ENCODE peak calls at places on chromosomes 2 and 18, in five cellular contexts. H is lung, M is mammary epithelial cell, Y is brain microvascular endothelial cell, D is psoas muscle. V is an unnamed sample.

GRCh38 chr2:141109633-141110032 is 1021.2 kb downstream of the LRP1B start:
- DNase-seq in H (no peak), M (no peak), Y (no peak), D (no peak), V (no peak)

GRCh38 chr2:207258191-207258991 is 92.6 kb upstream of the KLF7 start:
- DNase-seq in H (peak; percentile 63), M (peak; percentile 54), Y (peak; percentile 97), D (peak; percentile 69), V (peak; percentile 97)

GRCh38 chr2:147549054-147549453 is 295.8 kb upstream of the ACVR2A start:
- DNase-seq in H (no peak), M (no peak), Y (no peak), D (no peak), V (no peak)

GRCh38 chr2:10079931-10080535 is at the start of gene CYS1:
- DNase-seq in H (no peak), M (no peak), Y (no peak), D (no peak), V (no peak)

GRCh38 chr2:149001496-149001895 is 37.0 kb upstream of the LYPD6B start:
- DNase-seq in H (no peak), M (no peak), Y (no peak), D (no peak), V (no peak)

GRCh38 chr2:232300894-232301387 is 77.6 kb upstream of the ALPP start:
- DNase-seq in H (no peak), M (no peak), Y (peak; percentile 72), D (no peak), V (peak; percentile 12)

GRCh38 chr2:109080109-109080508 is 48.9 kb upstream of the SH3RF3 start:
- DNase-seq in H (no peak), M (no peak), Y (no peak), D (no peak), V (no peak)

GRCh38 chr2:769771-770170 is 92.6 kb upstream of the TMEM18 start:
- DNase-seq in H (no peak), M (no peak), Y (peak; percentile 22), D (no peak), V (no peak)

GRCh38 chr2:71800106-71800809 is 346.9 kb downstream of the DYSF start:
- DNase-seq in H (no peak), M (no peak), Y (no peak), D (no peak), V (no peak)

GRCh38 chr2:85216927-85217326 is 83.7 kb downstream of the TCF7L1 start:
- DNase-seq in H (no peak), M (peak; percentile 51), Y (no peak), D (no peak), V (no peak)

GRCh38 chr2:18703555-18703954 is 114.2 kb upstream of the NT5C1B start:
- DNase-seq in H (no peak), M (no peak), Y (no peak), D (no peak), V (no peak)

GRCh38 chr2:190277234-190278112 is 42.2 kb downstream of the HIBCH start:
- DNase-seq in H (no peak), M (peak; percentile 48), Y (peak; percentile 44), D (no peak), V (no peak)

GRCh38 chr2:200471324-200471848 is 38.5 kb downstream of the KCTD18 start:
- DNase-seq in H (no peak), M (peak; percentile 11), Y (no peak), D (no peak), V (no peak)

GRCh38 chr18:75309564-75309963 is 99.0 kb downstream of the TSHZ1 start:
- DNase-seq in H (no peak), M (no peak), Y (no peak), D (no peak), V (no peak)

GRCh38 chr2:27489118-27489497 is 435 bp downstream of the IFT172 start:
- DNase-seq in H (no peak), M (no peak), Y (no peak), D (no peak), V (no peak)

GRCh38 chr2:85915606-85916303 is 27.0 kb upstream of the ST3GAL5 start:
- DNase-seq in H (no peak), M (no peak), Y (no peak), D (no peak), V (no peak)

GRCh38 chr18:13539050-13539449 is 187.3 kb downstream of the FAM210A start:
- DNase-seq in H (no peak), M (no peak), Y (no peak), D (no peak), V (no peak)

GRCh38 chr2:2572393-2573204 is 241.5 kb upstream of the MYT1L start:
- DNase-seq in H (no peak), M (no peak), Y (no peak), D (no peak), V (no peak)

GRCh38 chr18:61847164-61847791 is 45.5 kb downstream of the RNF152 start:
- DNase-seq in H (no peak), M (no peak), Y (no peak), D (no peak), V (no peak)

GRCh38 chr18:7945882-7946281 is 378.8 kb downstream of the PTPRM start:
- DNase-seq in H (no peak), M (peak; percentile 84), Y (peak; percentile 93), D (no peak), V (peak; percentile 89)

GRCh38 chr18:79403723-79404566 is 8.2 kb downstream of the NFATC1 start:
- DNase-seq in H (no peak), M (peak; percentile 24), Y (no peak), D (peak; percentile 87), V (no peak)

GRCh38 chr2:43020990-43021677 is 205.3 kb downstream of the ZFP36L2 start:
- DNase-seq in H (no peak), M (peak; percentile 72), Y (no peak), D (no peak), V (no peak)

GRCh38 chr2:43022896-43023295 is 203.5 kb downstream of the ZFP36L2 start:
- DNase-seq in H (no peak), M (no peak), Y (no peak), D (no peak), V (no peak)

GRCh38 chr2:43023791-43024514 is 202.5 kb downstream of the ZFP36L2 start:
- DNase-seq in H (no peak), M (no peak), Y (no peak), D (peak; percentile 22), V (no peak)

GRCh38 chr2:43020296-43020695 is 206.1 kb downstream of the ZFP36L2 start:
- DNase-seq in H (no peak), M (no peak), Y (no peak), D (no peak), V (no peak)

GRCh38 chr2:43021791-43022500 is 204.5 kb downstream of the ZFP36L2 start:
- DNase-seq in H (no peak), M (peak; percentile 98), Y (no peak), D (peak; percentile 46), V (no peak)
- TF ChIP-seq CTCF in H (no peak), M (peak; percentile 80), Y (peak; percentile 61), D (no peak), V (peak; percentile 37)

GRCh38 chr18:22166070-22166972 is 3.1 kb upstream of the GATA6 start:
- DNase-seq in H (peak; percentile 63), M (no peak), Y (no peak), D (no peak), V (no peak)

GRCh38 chr18:22165603-22166069 is 3.8 kb upstream of the GATA6 start:
- DNase-seq in H (no peak), M (no peak), Y (no peak), D (no peak), V (no peak)

GRCh38 chr18:22165049-22165602 is 4.3 kb upstream of the GATA6 start:
- DNase-seq in H (no peak), M (no peak), Y (no peak), D (no peak), V (no peak)

GRCh38 chr18:22163432-22163831 is 6.0 kb upstream of the GATA6 start:
- DNase-seq in H (no peak), M (no peak), Y (no peak), D (no peak), V (no peak)

GRCh38 chr18:22164337-22165048 is 4.9 kb upstream of the GATA6 start:
- DNase-seq in H (no peak), M (no peak), Y (no peak), D (no peak), V (no peak)
- H3K27me3 ChIP-seq in H (no peaks in the 10 kb centered on the region), M (peaks cover 54% of the 10 kb centered on the region), Y (peaks cover 67% of the 10 kb centered on the region), D (peaks cover 87% of the 10 kb centered on the region), V (peaks cover 79% of the 10 kb centered on the region)

DNA sequence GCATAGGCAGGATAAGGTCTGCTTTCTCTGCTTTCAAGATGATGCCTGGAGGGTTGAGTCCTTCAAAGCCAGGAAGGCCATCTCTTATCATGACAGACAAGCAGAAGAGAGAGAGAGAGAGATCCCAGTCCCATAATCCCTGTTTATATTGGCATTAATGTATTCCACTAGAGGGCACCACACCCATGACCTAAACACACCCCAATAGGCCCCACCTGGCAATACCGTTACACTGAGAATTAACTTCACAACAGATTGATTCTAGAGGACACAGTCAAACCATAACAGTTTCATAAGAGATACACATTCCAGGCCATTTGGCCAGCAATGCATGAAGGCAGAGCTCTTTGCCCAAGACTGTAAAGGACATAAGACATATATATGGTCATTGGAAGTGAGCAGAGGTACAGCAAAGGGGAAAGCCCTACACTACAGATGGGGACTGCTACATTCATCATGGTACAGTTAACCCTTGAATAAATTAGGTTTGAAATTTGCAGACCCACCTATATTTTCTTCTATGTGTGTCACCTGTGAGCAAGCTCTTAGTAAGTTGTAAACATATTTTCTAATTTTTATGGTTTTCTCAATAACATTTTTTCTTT is 1516.1 kb downstream of the RPIA start:
- DNase-seq in H (no peak), M (no peak), Y (no peak), D (no peak), V (no peak)
- TF ChIP-seq CTCF in H (no peak), M (peak; percentile 30), Y (peak; percentile 16), D (peak; percentile 17), V (peak; percentile 12)

GRCh38 chr2:186058604-186059003 is 320.0 kb downstream of the FSIP2 start:
- DNase-seq in H (no peak), M (no peak), Y (no peak), D (no peak), V (no peak)

GRCh38 chr2:186064507-186064906 is 325.9 kb downstream of the FSIP2 start:
- DNase-seq in H (no peak), M (no peak), Y (no peak), D (no peak), V (no peak)

GRCh38 chr2:186060744-186061143 is 322.1 kb downstream of the FSIP2 start:
- DNase-seq in H (no peak), M (peak; percentile 5), Y (no peak), D (no peak), V (no peak)

GRCh38 chr2:186059096-186059495 is 320.5 kb downstream of the FSIP2 start:
- DNase-seq in H (no peak), M (no peak), Y (no peak), D (no peak), V (no peak)
- H3K27me3 ChIP-seq in H (no peaks in the 10 kb centered on the region), M (no peaks in the 10 kb centered on the region), Y (no peaks in the 10 kb centered on the region), D (no peaks in the 10 kb centered on the region), V (no peaks in the 10 kb centered on the region)

GRCh38 chr2:21372654-21373053 is 248.9 kb downstream of the TDRD15 start:
- DNase-seq in H (no peak), M (peak; percentile 15), Y (no peak), D (no peak), V (no peak)
- TF ChIP-seq CTCF in H (no peak), M (peak; percentile 63), Y (peak; percentile 31), D (peak; percentile 4), V (peak; percentile 39)

V was measured in kidney epithelial cell.